ENCODE peak calls at places on chromosomes 12 and 14, in six cellular contexts. U is heart right ventricle; C is pancreas; V is upper lobe of left lung; S is psoas muscle; E is CD8-positive, alpha-beta T cell. R is an unnamed sample. For H3K4me1, the result is how much of the 10 kb centered on the place peaks cover.

GRCh38 chr12:51328587-51328986 is 4.6 kb upstream of the BIN2 start:
- ATAC-seq in V (no peak), C (no peak), E (no peak), S (no peak), U (no peak), R (no peak)

GRCh38 chr12:23830210-23830609 is 119.3 kb downstream of the SOX5 start:
- ATAC-seq in V (no peak), E (no peak), U (no peak), S (no peak), C (no peak), R (no peak)

GRCh38 chr12:42468853-42469252 is 120.7 kb downstream of the PRICKLE1 start:
- ATAC-seq in V (no peak), C (no peak), E (no peak), S (no peak), U (no peak), R (no peak)

GRCh38 chr14:65015391-65015790 is 28.7 kb downstream of the FNTB start:
- ATAC-seq in E (no peak), V (no peak), C (peak), S (no peak), U (no peak), R (no peak)

GRCh38 chr12:64469455-64470142 is 17.7 kb downstream of the TBK1 start:
- ATAC-seq in E (no peak), V (no peak), C (no peak), U (peak), S (peak), R (no peak)

GRCh38 chr12:76586764-76587395 is 27.3 kb upstream of the OSBPL8 start:
- ATAC-seq in U (no peak), V (no peak), C (peak), S (no peak), E (peak), R (no peak)

GRCh38 chr12:7058163-7058845 is 2.2 kb upstream of the C1S start:
- ATAC-seq in V (no peak), U (no peak), E (no peak), C (no peak), S (no peak), R (no peak)

GRCh38 chr12:12254549-12254948 is 12.3 kb downstream of the LRP6 start:
- ATAC-seq in C (no peak), U (no peak), V (no peak), E (no peak), S (no peak), R (no peak)

GRCh38 chr12:62966990-62967506 is 32.1 kb upstream of the PPM1H start:
- ATAC-seq in C (peak), S (no peak), U (no peak), V (no peak), E (no peak), R (no peak)

GRCh38 chr14:55957950-55958349 is 160.3 kb upstream of the PELI2 start:
- ATAC-seq in U (no peak), C (no peak), E (no peak), V (no peak), S (no peak), R (no peak)

GRCh38 chr12:69252033-69252432 is 12.7 kb downstream of the CPSF6 start:
- ATAC-seq in E (no peak), V (peak), C (no peak), U (no peak), S (no peak), R (no peak)

GRCh38 chr12:56987551-56988053 is 18.7 kb downstream of the ZBTB39 start:
- ATAC-seq in V (peak), S (peak), C (peak), U (peak), E (peak), R (peak)

GRCh38 chr12:82832091-82832490 is 145.4 kb downstream of the TMTC2 start:
- ATAC-seq in V (no peak), C (no peak), S (no peak), U (no peak), E (no peak), R (no peak)

GRCh38 chr14:106039400-106039799 is 513.0 kb downstream of the TMEM121 start:
- ATAC-seq in V (peak), E (peak), C (no peak), U (no peak), S (no peak), R (no peak)

GRCh38 chr12:124868252-124868965 is 4.7 kb upstream of the SCARB1 start:
- ATAC-seq in U (no peak), V (no peak), S (no peak), E (no peak), C (no peak), R (no peak)

GRCh38 chr12:95529693-95530225 is 21.5 kb downstream of the USP44 start:
- ATAC-seq in U (no peak), E (no peak), C (no peak), S (no peak), V (no peak), R (no peak)

GRCh38 chr12:81147286-81147919 is 69.5 kb downstream of the ACSS3 start:
- ATAC-seq in V (no peak), U (no peak), C (no peak), E (no peak), S (no peak), R (no peak)
- TF ChIP-seq CTCF in V (no peak), U (no peak), C (no peak), E (no peak), S (no peak), R (no peak)

GRCh38 chr14:61610900-61611299 is 84.4 kb upstream of the HIF1A start:
- ATAC-seq in C (no peak), U (no peak), V (no peak), S (no peak), E (no peak), R (no peak)
- H3K4me1 ChIP-seq in C (under half), U (under half), V (under half), S (under half), E (under half), R (under half)

GRCh38 chr14:28754209-28754985 is 12.2 kb upstream of the FOXG1 start:
- ATAC-seq in U (peak), E (no peak), S (peak), V (no peak), C (peak), R (no peak)
- TF ChIP-seq CTCF in U (peak), E (no peak), S (peak), V (no peak), C (peak), R (peak)

GRCh38 chr12:114395755-114396152 is 10.2 kb downstream of the TBX5 start:
- ATAC-seq in S (no peak), C (no peak), V (no peak), E (no peak), U (no peak), R (no peak)
- H3K4me1 ChIP-seq in S (under half), C (under half), V (under half), E (under half), U (under half), R (half or more)